ENCODE peak calls at places on chromosomes 7 and 10, in eight cellular contexts. H is K562, G is HCT116, C is GM23338, U is HepG2, Q is H1, Y is endothelial cell of umbilical vein, R is GM12878. K is an unnamed sample.

GRCh38 chr10:22534849-22535604 is 179.4 kb downstream of the PIP4K2A start:
- DNase-seq in H (no peak), G (no peak), C (no peak), U (peak; percentile 76), Q (no peak), Y (no peak), R (no peak), K (no peak)

GRCh38 chr10:123202526-123202925 is 48.3 kb downstream of the BUB3 start:
- DNase-seq in H (no peak), G (no peak), C (no peak), U (no peak), Q (no peak), Y (no peak), R (no peak), K (no peak)

GRCh38 chr10:58064714-58065528 is 202.8 kb downstream of the IPMK start:
- DNase-seq in H (peak; percentile 23), G (peak; percentile 19), C (peak; percentile 74), U (peak; percentile 35), Q (peak; percentile 52), Y (peak; percentile 23), R (no peak), K (no peak)

GRCh38 chr7:135650831-135651573 is 11.3 kb upstream of the STMP1 start:
- DNase-seq in H (peak; percentile 70), G (no peak), C (no peak), U (no peak), Q (no peak), Y (no peak), R (no peak), K (no peak)

GRCh38 chr10:74223755-74224530 is 72.9 kb downstream of the ADK start:
- DNase-seq in H (no peak), G (peak; percentile 89), C (no peak), U (no peak), Q (no peak), Y (peak; percentile 79), R (no peak), K (no peak)

GRCh38 chr7:79454325-79454960 is 976 bp upstream of the MAGI2 start:
- DNase-seq in H (no peak), G (no peak), C (peak; percentile 52), U (no peak), Q (peak; percentile 71), Y (no peak), R (no peak), K (no peak)

GRCh38 chr7:22420973-22421635 is 64.2 kb upstream of the RAPGEF5 start:
- DNase-seq in H (no peak), G (no peak), C (no peak), U (no peak), Q (no peak), Y (no peak), R (no peak), K (no peak)

GRCh38 chr10:3225589-3225988 is 53.0 kb upstream of the PITRM1 start:
- DNase-seq in H (no peak), G (no peak), C (no peak), U (no peak), Q (no peak), Y (no peak), R (no peak), K (no peak)

GRCh38 chr7:25854059-25854458 is 297.9 kb upstream of the NFE2L3 start:
- DNase-seq in H (no peak), G (no peak), C (no peak), U (no peak), Q (no peak), Y (peak; percentile 8), R (no peak), K (no peak)
- H3K4me3 ChIP-seq in H (no peak overlapping the region), G (no peak overlapping the region), C (peak overlapping the region; percentile 62), U (no peak overlapping the region), Q (peak overlapping the region; percentile 36), Y (no peak overlapping the region), R (no peak overlapping the region), K (peak overlapping the region; percentile 86)

DNA sequence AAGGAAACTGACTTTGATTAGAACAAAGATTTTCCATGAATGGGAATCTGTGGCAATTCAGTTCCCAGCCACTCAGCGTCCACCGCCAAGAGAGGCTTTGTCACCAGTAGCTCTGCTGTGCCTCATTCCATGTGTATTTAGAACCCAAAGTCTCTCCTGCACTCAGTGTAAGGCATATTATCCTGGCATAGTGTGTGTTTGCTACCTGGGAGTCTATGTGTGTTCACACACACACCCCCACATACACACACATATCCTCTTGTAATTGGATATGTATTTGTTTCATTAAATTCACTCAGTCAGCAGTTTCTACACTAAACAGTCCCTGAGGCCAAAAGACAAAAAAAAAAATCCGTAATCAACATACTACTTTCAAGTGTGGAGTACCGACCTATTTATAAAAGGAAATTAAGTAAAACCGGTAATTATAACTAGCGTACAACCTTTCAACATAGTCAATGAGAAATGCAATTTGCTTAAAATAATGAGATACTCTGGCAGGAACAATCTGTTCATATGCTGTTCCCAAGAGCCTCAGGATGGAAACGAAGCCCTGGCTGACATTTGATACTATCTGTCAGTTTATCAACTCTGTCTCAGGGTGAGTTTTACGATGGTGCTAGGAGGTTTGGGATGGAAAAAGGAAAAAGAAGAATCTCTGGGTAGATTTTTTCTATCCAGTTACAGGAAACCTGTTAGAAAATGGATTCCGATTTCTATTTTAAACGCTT is 425.8 kb upstream of the CELF2 start:
- DNase-seq in H (no peak), G (no peak), C (no peak), U (no peak), Q (no peak), Y (no peak), R (no peak), K (no peak)
- TF ChIP-seq POLR2AphosphoS5 in H (no peak), G (no peak), C (no peak), U (no peak), Q (no peak), Y (no peak), R (no peak), K (no peak)

GRCh38 chr10:32346134-32346550 is 816 bp downstream of the EPC1 start:
- DNase-seq in H (peak; percentile 96), G (peak; percentile 90), C (peak; percentile 96), U (peak; percentile 91), Q (no peak), Y (peak; percentile 96), R (peak; percentile 82), K (peak; percentile 28)
- TF ChIP-seq EZH2 in H (no peak), G (no peak), C (no peak), U (no peak), Q (no peak), Y (no peak), R (no peak), K (no peak)

DNA sequence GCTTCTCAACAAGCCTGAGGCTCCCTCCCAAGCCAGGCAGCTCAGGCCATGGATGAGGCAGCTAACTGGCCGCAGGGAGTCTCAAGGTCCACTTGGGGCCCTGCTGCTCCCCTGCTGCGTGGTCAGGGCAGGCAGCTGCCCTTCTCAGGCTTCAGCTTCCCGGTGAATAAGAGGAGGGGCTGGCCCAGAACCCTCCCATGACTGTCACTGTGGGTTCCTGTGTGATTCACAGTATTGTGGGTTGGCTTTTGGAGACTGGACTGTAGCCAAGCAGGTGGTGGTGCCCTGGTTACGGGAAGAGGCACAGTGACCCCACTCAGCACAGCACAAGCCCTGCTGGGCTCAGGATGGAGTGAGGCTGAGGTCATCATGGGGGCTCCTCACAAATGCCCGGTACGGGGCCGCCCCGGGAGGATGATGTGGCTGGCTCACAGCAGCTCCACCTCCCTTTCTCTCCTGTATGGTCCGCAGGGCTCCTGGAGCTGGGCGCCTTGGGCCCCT is 189.8 kb downstream of the HECW1 start:
- DNase-seq in H (no peak), G (no peak), C (peak; percentile 8), U (peak; percentile 29), Q (no peak), Y (no peak), R (no peak), K (no peak)
- H3K4me3 ChIP-seq in H (no peak overlapping the region), G (no peak overlapping the region), C (no peak overlapping the region), U (no peak overlapping the region), Q (no peak overlapping the region), Y (no peak overlapping the region), R (no peak overlapping the region), K (no peak overlapping the region)

GRCh38 chr7:47408675-47409074 is 173.2 kb downstream of the TNS3 start:
- DNase-seq in H (no peak), G (no peak), C (no peak), U (no peak), Q (no peak), Y (no peak), R (no peak), K (no peak)

GRCh38 chr7:47413526-47414341 is 168.2 kb downstream of the TNS3 start:
- DNase-seq in H (no peak), G (no peak), C (no peak), U (no peak), Q (no peak), Y (no peak), R (no peak), K (no peak)

GRCh38 chr7:47414342-47415288 is 167.3 kb downstream of the TNS3 start:
- DNase-seq in H (no peak), G (no peak), C (no peak), U (no peak), Q (no peak), Y (no peak), R (no peak), K (no peak)

GRCh38 chr7:47407821-47408674 is 173.9 kb downstream of the TNS3 start:
- DNase-seq in H (no peak), G (no peak), C (no peak), U (no peak), Q (no peak), Y (no peak), R (no peak), K (no peak)

DNA sequence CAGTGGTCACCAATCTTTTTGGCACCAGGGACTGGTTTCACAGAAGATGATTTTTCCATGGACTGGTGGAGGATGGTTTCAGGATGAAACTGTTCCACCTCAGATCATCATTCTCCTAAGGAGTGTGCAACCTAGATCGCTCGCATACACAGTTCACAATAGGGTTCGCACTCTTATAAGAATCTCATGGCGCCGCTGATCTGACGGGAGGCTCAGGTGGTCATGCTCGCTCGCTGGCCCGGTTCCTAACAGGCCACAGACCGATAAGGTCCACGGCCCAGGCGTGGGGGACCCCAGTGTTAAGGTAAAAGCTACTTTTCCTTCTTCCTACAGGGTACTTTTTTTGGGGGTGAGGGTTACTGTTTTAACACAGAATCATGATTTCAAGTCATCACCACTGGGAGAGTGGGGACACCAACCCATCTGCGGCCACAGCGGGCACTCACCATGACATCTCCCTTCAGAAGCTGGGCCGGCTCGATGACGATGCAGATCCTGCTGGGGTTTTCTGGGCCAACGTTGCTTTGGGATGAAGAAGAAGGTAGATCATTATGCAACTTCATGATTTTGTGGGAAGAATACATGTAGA is 170.5 kb downstream of the TNS3 start:
- DNase-seq in H (no peak), G (no peak), C (no peak), U (no peak), Q (no peak), Y (no peak), R (no peak), K (no peak)
- TF ChIP-seq POLR2AphosphoS5 in H (no peak), G (no peak), C (no peak), U (no peak), Q (no peak), Y (no peak), R (no peak), K (no peak)